ENCODE peak calls at places on chromosome 19, in ten cellular contexts. X is astrocyte of the spinal cord; G is gastrocnemius medialis; A is H9; H is CD8-positive, alpha-beta T cell; M is endothelial cell; J is AG09309; R is mucosa of descending colon; V is HFF-Myc; F is AG10803. I is an unnamed sample.

GRCh38 chr19:7492142-7493055 is 3.6 kb upstream of the PEX11G start:
- DNase-seq in X (no peak), G (no peak), A (no peak), H (no peak), M (no peak), J (peak; percentile 92), R (no peak), V (no peak), F (peak; percentile 77), I (no peak)

GRCh38 chr19:38409631-38410133 is 6.8 kb downstream of the FAM98C start:
- DNase-seq in X (peak; percentile 38), G (no peak), A (no peak), H (no peak), M (no peak), J (no peak), R (no peak), V (no peak), F (peak; percentile 43), I (no peak)

GRCh38 chr19:43804443-43804842 is 2.2 kb upstream of the LYPD5 start:
- DNase-seq in X (no peak), G (no peak), A (no peak), H (no peak), M (no peak), J (no peak), R (no peak), V (no peak), F (no peak), I (no peak)

GRCh38 chr19:39187552-39187943 is 9.2 kb upstream of the NCCRP1 start:
- DNase-seq in X (no peak), G (no peak), A (no peak), H (no peak), M (no peak), J (no peak), R (no peak), V (no peak), F (no peak), I (no peak)

GRCh38 chr19:11978492-11979100 is 13.8 kb downstream of the ZNF763 start:
- DNase-seq in X (no peak), G (no peak), A (no peak), H (no peak), M (no peak), J (no peak), R (no peak), V (no peak), F (no peak), I (no peak)

GRCh38 chr19:40523322-40524047 is 53.2 kb upstream of the SHKBP1 start:
- DNase-seq in X (peak; percentile 31), G (peak; percentile 33), A (peak; percentile 90), H (peak; percentile 32), M (peak; percentile 76), J (peak; percentile 3), R (peak; percentile 71), V (no peak), F (peak; percentile 49), I (peak; percentile 85)

GRCh38 chr19:35266904-35267817 is 1.6 kb upstream of the USF2 start:
- DNase-seq in X (no peak), G (peak; percentile 54), A (peak; percentile 51), H (peak; percentile 51), M (peak; percentile 24), J (no peak), R (peak; percentile 81), V (no peak), F (peak; percentile 15), I (no peak)

GRCh38 chr19:28313633-28314032 is 899.3 kb downstream of the UQCRFS1 start:
- DNase-seq in X (peak; percentile 73), G (no peak), A (no peak), H (no peak), M (no peak), J (peak; percentile 88), R (no peak), V (peak; percentile 85), F (peak; percentile 95), I (no peak)

GRCh38 chr19:45040059-45040767 is 1.4 kb downstream of the CLASRP start:
- DNase-seq in X (no peak), G (no peak), A (no peak), H (no peak), M (no peak), J (no peak), R (no peak), V (no peak), F (no peak), I (no peak)

GRCh38 chr19:36256853-36257511 is 42.1 kb downstream of the ZNF146 start:
- DNase-seq in X (no peak), G (no peak), A (no peak), H (no peak), M (no peak), J (no peak), R (no peak), V (no peak), F (no peak), I (no peak)

GRCh38 chr19:31595521-31595920 is 246.3 kb upstream of the TSHZ3 start:
- DNase-seq in X (no peak), G (no peak), A (no peak), H (no peak), M (no peak), J (no peak), R (no peak), V (no peak), F (no peak), I (no peak)

GRCh38 chr19:33862991-33863390 is 66.3 kb downstream of the KCTD15 start:
- DNase-seq in X (no peak), G (no peak), A (no peak), H (no peak), M (no peak), J (no peak), R (no peak), V (no peak), F (no peak), I (no peak)
- TF ChIP-seq CTCF in X (no peak), G (no peak), A (no peak), H (no peak), M (no peak), J (no peak), R (no peak), V (no peak), F (no peak), I (no peak)

GRCh38 chr19:1987197-1988187 is 28.0 kb downstream of the BTBD2 start:
- DNase-seq in X (no peak), G (no peak), A (peak; percentile 31), H (no peak), M (no peak), J (no peak), R (no peak), V (no peak), F (no peak), I (no peak)
- TF ChIP-seq CTCF in X (no peak), G (no peak), A (peak; percentile 16), H (no peak), M (no peak), J (no peak), R (no peak), V (no peak), F (no peak), I (no peak)

DNA sequence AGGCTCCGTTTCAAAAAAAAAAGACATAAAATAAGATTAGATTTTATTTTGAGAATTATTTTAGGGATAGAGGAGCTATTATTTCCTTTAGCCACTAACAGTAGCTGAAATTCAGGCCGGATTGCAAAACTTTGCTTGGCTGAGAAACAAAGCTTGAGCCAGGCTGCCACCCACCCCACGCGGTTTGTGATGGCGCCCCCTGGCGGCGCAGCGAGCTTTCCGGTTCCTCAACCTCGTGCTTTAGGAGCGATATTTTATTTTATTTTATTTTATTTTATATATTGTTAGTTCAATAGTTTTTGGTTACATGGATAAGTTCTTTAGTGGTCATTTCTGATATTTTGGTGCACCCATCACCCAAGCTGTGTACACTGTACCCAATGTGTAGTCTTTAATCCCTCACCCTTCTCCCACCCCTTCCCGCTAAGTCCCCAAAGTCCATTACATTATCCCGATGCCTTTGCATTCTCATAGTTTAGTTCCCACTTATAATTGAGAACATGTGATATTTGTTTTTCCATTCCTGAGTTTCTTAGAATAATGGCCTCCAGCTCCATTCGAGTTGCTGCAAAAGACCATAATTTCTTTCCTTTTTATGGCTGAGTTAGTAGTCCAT is 19.8 kb upstream of the CEACAM4 start:
- DNase-seq in X (no peak), G (no peak), A (no peak), H (peak; percentile 37), M (peak; percentile 62), J (no peak), R (no peak), V (no peak), F (peak; percentile 4), I (no peak)
- TF ChIP-seq CTCF in X (peak; percentile 28), G (no peak), A (peak; percentile 56), H (peak; percentile 39), M (peak; percentile 93), J (peak; percentile 52), R (no peak), V (peak; percentile 76), F (peak; percentile 24), I (peak; percentile 31)

DNA sequence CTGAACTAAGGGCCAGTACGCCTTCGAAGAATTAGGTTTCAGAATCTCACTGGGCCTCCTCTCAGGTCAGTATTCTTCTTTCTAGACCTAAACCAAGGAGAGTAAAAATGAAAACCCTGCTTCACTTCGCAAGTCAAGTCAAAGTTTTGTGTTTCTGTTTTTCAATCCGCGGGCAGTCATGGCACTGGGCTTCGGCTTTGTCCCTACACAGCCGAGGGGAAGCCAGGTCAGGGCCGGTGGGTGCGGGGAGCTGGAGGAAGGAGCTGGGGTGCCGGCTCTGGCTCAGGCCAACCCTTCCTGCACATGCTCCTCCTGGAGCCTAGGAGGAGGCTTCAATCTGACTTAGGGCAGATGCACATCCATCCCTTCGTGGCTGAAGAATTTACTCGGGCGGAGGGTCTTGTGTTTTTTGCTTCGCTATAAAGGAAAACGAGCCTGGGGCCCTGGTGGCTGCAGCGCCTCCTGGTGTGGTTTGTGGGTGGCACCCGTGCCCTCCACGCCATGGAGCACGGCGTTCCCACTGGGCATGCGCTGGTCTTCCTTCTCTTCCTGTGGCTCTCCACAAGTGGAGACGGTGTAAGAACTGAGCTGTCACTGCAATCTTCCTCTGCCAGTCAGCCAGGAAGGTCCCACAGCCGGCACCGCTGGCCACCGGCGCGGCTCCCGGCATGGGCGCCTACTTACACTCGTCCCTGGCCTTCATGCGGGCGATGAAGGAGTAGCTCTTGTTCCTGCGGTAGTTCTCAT is 22.5 kb downstream of the C19orf44 start:
- DNase-seq in X (no peak), G (no peak), A (no peak), H (no peak), M (no peak), J (no peak), R (no peak), V (no peak), F (no peak), I (no peak)
- TF ChIP-seq CTCF in X (no peak), G (no peak), A (peak; percentile 43), H (no peak), M (peak; percentile 15), J (peak; percentile 31), R (no peak), V (peak; percentile 13), F (no peak), I (no peak)

DNA sequence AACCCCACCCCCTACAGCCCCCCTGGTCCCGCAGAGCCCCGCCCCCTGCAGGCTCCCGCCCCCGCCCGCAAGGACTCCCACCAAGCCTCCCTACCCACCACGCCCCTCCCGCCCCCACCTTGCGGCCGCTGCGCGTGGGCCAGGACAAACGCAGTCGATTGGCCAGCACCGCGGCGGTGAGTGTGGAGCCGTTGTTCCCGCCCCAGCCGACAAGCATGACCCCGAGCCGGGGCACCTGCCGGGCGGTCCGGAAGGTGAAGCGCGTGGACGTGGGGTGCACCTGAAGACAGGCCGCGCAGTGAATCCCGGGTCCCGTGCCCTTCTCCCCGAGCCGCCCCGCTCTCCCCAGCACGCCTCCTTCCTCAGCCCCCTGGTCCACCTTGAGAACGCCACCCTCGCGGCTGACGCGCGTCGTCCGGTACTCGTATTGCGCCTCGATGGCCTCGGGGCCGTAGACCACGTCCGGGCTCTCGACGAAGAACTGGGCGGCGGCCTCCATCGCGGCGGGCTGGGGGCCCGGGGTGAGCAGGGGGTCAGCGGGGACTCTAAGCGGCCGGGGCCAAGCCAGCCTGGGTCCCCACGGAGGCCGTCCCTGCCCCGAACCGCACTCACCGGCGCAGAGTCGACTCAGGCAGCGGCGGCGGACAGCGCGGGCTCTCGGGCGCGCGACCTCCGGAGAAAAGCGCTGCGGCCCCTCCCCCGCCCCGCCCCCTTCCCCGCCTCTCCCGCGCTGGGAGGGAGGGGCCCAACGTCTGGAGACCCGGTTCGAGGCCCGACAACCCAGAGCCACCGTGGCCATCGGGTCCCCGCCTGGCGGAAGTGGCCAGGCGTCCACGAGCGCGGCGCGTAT is at the start of gene ISYNA1:
- DNase-seq in X (peak; percentile 58), G (no peak), A (peak; percentile 81), H (peak; percentile 54), M (peak; percentile 65), J (no peak), R (peak; percentile 79), V (no peak), F (no peak), I (peak; percentile 45)
- TF ChIP-seq CTCF in X (no peak), G (peak; percentile 6), A (no peak), H (no peak), M (no peak), J (no peak), R (no peak), V (no peak), F (no peak), I (no peak)

I was measured in Calu3.